ENCODE peak calls at places on chromosomes 3 and 15, in nine cellular contexts. R, P, E, Q, O, Z, J, N and B are unnamed samples.

GRCh38 chr3:125147491-125147820 is 65.1 kb downstream of the SLC12A8 start:
- DNase-seq in R (no peak), P (no peak), E (no peak), Q (peak; percentile 40), O (no peak), Z (no peak), J (no peak), N (no peak), B (no peak)

GRCh38 chr3:47984089-47984759 is 32.0 kb downstream of the MAP4 start:
- DNase-seq in R (peak; percentile 9), P (no peak), E (peak; percentile 55), Q (peak; percentile 85), O (no peak), Z (no peak), J (peak; percentile 41), N (no peak), B (no peak)

GRCh38 chr15:87219650-87220615 is 1036.6 kb downstream of the NTRK3 start:
- DNase-seq in R (no peak), P (no peak), E (no peak), Q (no peak), O (no peak), Z (no peak), J (no peak), N (no peak), B (no peak)

GRCh38 chr3:71006810-71007785 is 576.4 kb downstream of the FOXP1 start:
- DNase-seq in R (no peak), P (no peak), E (no peak), Q (no peak), O (no peak), Z (no peak), J (peak; percentile 41), N (no peak), B (no peak)

GRCh38 chr3:141045008-141045641 is 6.0 kb upstream of the SPSB4 start:
- DNase-seq in R (no peak), P (no peak), E (no peak), Q (no peak), O (no peak), Z (no peak), J (no peak), N (no peak), B (no peak)

GRCh38 chr15:57947781-57948180 is 117.7 kb downstream of the ALDH1A2 start:
- DNase-seq in R (no peak), P (no peak), E (no peak), Q (no peak), O (peak; percentile 32), Z (no peak), J (no peak), N (no peak), B (no peak)

GRCh38 chr15:73991260-73991659 is 835 bp downstream of the STOML1 start:
- DNase-seq in R (no peak), P (no peak), E (peak; percentile 74), Q (no peak), O (peak; percentile 91), Z (peak; percentile 62), J (no peak), N (no peak), B (no peak)

GRCh38 chr15:44536298-44536961 is 517 bp upstream of the EIF3J start:
- DNase-seq in R (peak; percentile 78), P (peak; percentile 87), E (peak; percentile 90), Q (peak; percentile 68), O (peak; percentile 88), Z (peak; percentile 91), J (no peak), N (peak; percentile 84), B (peak; percentile 80)

GRCh38 chr15:55586808-55587207 is 1.3 kb downstream of the PYGO1 start:
- DNase-seq in R (no peak), P (no peak), E (no peak), Q (peak; percentile 1), O (no peak), Z (no peak), J (peak; percentile 9), N (no peak), B (no peak)

GRCh38 chr3:43707266-43707665 is 16.5 kb downstream of the ABHD5 start:
- DNase-seq in R (no peak), P (no peak), E (no peak), Q (peak; percentile 27), O (no peak), Z (no peak), J (no peak), N (no peak), B (no peak)

GRCh38 chr3:148746053-148746452 is 48.4 kb downstream of the AGTR1 start:
- DNase-seq in R (no peak), P (no peak), E (no peak), Q (no peak), O (no peak), Z (no peak), J (no peak), N (no peak), B (no peak)

GRCh38 chr15:62407216-62407615 is 242.1 kb upstream of the C2CD4B start:
- DNase-seq in R (no peak), P (no peak), E (no peak), Q (no peak), O (no peak), Z (no peak), J (no peak), N (no peak), B (no peak)

GRCh38 chr15:88401972-88402656 is 65.1 kb downstream of the MRPL46 start:
- DNase-seq in R (no peak), P (no peak), E (no peak), Q (no peak), O (peak; percentile 63), Z (no peak), J (no peak), N (no peak), B (no peak)

GRCh38 chr3:98560911-98561310 is 29.1 kb downstream of the GPR15 start:
- DNase-seq in R (no peak), P (no peak), E (no peak), Q (no peak), O (no peak), Z (no peak), J (no peak), N (no peak), B (no peak)

GRCh38 chr15:82873000-82873680 is 63.7 kb downstream of the WHAMM start:
- DNase-seq in R (no peak), P (no peak), E (no peak), Q (no peak), O (peak; percentile 39), Z (no peak), J (no peak), N (no peak), B (no peak)

GRCh38 chr15:85374831-85375230 is 5.6 kb upstream of the AKAP13 start:
- DNase-seq in R (no peak), P (no peak), E (no peak), Q (no peak), O (no peak), Z (no peak), J (no peak), N (no peak), B (no peak)

GRCh38 chr3:159486580-159486979 is 502.1 kb upstream of the IL12A start:
- DNase-seq in R (no peak), P (no peak), E (no peak), Q (peak; percentile 8), O (no peak), Z (no peak), J (peak; percentile 39), N (no peak), B (no peak)

GRCh38 chr15:66220587-66220986 is 33.0 kb downstream of the MEGF11 start:
- DNase-seq in R (no peak), P (no peak), E (no peak), Q (no peak), O (no peak), Z (no peak), J (no peak), N (no peak), B (no peak)

DNA sequence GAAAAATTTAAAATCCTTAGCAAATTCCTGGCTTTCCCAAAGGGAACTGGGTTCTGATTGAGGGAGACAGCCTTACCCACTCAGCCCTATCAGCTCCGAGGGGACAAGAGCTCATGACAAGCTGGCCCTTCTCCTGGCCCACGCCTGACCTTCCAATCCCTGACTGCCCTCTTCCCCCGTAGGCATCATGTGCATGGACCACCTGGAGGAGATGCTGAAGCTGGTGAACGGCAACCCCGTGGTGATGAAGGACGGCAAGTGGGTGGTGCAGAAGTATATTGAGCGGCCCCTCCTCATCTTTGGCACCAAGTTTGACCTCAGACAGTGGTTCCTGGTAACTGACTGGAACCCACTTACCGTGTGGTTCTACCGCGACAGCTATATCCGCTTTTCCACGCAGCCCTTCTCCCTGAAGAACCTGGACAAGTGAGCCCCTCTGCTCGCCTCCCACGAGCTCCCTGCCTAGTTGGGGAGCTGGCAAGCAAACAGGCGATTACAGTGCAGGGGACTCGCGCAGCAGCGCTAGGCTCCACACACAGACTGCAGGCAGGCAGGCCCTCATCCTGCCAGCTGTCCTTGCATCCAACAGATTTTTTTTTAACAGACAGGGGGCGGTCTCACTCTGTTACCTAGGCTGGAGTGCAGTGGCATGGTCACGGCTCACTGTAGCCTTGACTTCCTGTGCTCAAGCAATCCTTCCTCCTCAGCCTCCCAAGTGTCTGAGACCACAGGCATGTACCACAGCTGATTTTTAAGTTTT is 16.8 kb downstream of the RPUSD3 start:
- DNase-seq in R (no peak), P (no peak), E (no peak), Q (no peak), O (no peak), Z (no peak), J (peak; percentile 69), N (no peak), B (peak; percentile 43)
- TF ChIP-seq POLR2A in R (no peak), P (no peak), E (no peak), Q (no peak), O (no peak), Z (no peak), J (no peak), N (no peak), B (no peak)

GRCh38 chr3:152595975-152596832 is 238.7 kb upstream of the P2RY1 start:
- DNase-seq in R (no peak), P (no peak), E (peak; percentile 48), Q (peak; percentile 62), O (peak; percentile 55), Z (peak; percentile 71), J (no peak), N (peak; percentile 23), B (no peak)
- TF ChIP-seq POLR2A in R (no peak), P (no peak), E (no peak), Q (no peak), O (no peak), Z (no peak), J (no peak), N (no peak), B (no peak)

GRCh38 chr3:108099679-108100428 is 9.0 kb upstream of the CD47 start:
- DNase-seq in R (no peak), P (no peak), E (no peak), Q (peak; percentile 6), O (no peak), Z (no peak), J (no peak), N (no peak), B (no peak)
- TF ChIP-seq POLR2A in R (no peak), P (no peak), E (no peak), Q (no peak), O (no peak), Z (no peak), J (no peak), N (no peak), B (no peak)

GRCh38 chr3:195909645-195910498 is 1.5 kb upstream of the TNK2 start:
- DNase-seq in R (peak; percentile 85), P (peak; percentile 81), E (peak; percentile 83), Q (peak; percentile 61), O (peak; percentile 90), Z (peak; percentile 93), J (peak; percentile 66), N (peak; percentile 69), B (peak; percentile 93)
- TF ChIP-seq POLR2A in R (peak; percentile 36), P (no peak), E (no peak), Q (no peak), O (no peak), Z (peak; percentile 30), J (peak; percentile 64), N (no peak), B (no peak)

GRCh38 chr3:42375121-42375520 is 35.3 kb downstream of the LYZL4 start:
- DNase-seq in R (no peak), P (no peak), E (no peak), Q (no peak), O (no peak), Z (no peak), J (no peak), N (no peak), B (no peak)
- TF ChIP-seq POLR2A in R (no peak), P (no peak), E (no peak), Q (no peak), O (no peak), Z (no peak), J (no peak), N (no peak), B (no peak)